ENCODE peak calls at places on chromosome 9, in ten cellular contexts. V is upper lobe of left lung, J is GM23338, T is stomach, P is sigmoid colon, H is prostate gland, N is HCT116, B is spleen, Y is breast epithelium, L is Panc1. O is an unnamed sample.
A peak's percentile ranks its signal among the peaks of the same experiment; 100 is the strongest.

GRCh38 chr9:101498323-101498722 is 35.3 kb upstream of the RNF20 start:
- DNase-seq in V (no peak), J (no peak), T (no peak), P (no peak), H (no peak), N (no peak), B (no peak), Y (no peak), L (no peak), O (no peak)

GRCh38 chr9:98210435-98210834 is 18.0 kb upstream of the CORO2A start:
- DNase-seq in V (no peak), J (no peak), T (peak; percentile 71), P (no peak), H (no peak), N (no peak), B (no peak), Y (no peak), L (no peak), O (no peak)

GRCh38 chr9:118121361-118121760 is 417.2 kb downstream of the TLR4 start:
- DNase-seq in V (no peak), J (no peak), T (no peak), P (no peak), H (no peak), N (no peak), B (no peak), Y (no peak), L (no peak), O (no peak)

GRCh38 chr9:18923167-18923566 is 109.8 kb downstream of the SAXO1 start:
- DNase-seq in V (no peak), J (no peak), T (no peak), P (no peak), H (no peak), N (no peak), B (no peak), Y (no peak), L (no peak), O (no peak)

GRCh38 chr9:125646222-125647100 is 60.5 kb downstream of the MAPKAP1 start:
- DNase-seq in V (no peak), J (no peak), T (no peak), P (no peak), H (no peak), N (no peak), B (no peak), Y (no peak), L (no peak), O (no peak)

GRCh38 chr9:98967257-98967656 is 23.6 kb downstream of the COL15A1 start:
- DNase-seq in V (no peak), J (no peak), T (no peak), P (no peak), H (no peak), N (no peak), B (no peak), Y (no peak), L (no peak), O (no peak)

GRCh38 chr9:76687861-76688374 is 76.3 kb upstream of the PCA3 start:
- DNase-seq in V (no peak), J (no peak), T (peak; percentile 27), P (no peak), H (no peak), N (peak; percentile 8), B (no peak), Y (no peak), L (no peak), O (no peak)

GRCh38 chr9:130927338-130927737 is 11.7 kb downstream of the FIBCD1 start:
- DNase-seq in V (no peak), J (no peak), T (no peak), P (no peak), H (no peak), N (no peak), B (no peak), Y (no peak), L (no peak), O (no peak)

GRCh38 chr9:112529316-112529715 is 42.7 kb downstream of the KIAA1958 start:
- DNase-seq in V (no peak), J (no peak), T (no peak), P (no peak), H (no peak), N (no peak), B (no peak), Y (no peak), L (no peak), O (no peak)

GRCh38 chr9:112535364-112535763 is 48.7 kb downstream of the KIAA1958 start:
- DNase-seq in V (no peak), J (no peak), T (no peak), P (no peak), H (no peak), N (no peak), B (no peak), Y (no peak), L (no peak), O (no peak)

GRCh38 chr9:112531666-112532282 is 45.1 kb downstream of the KIAA1958 start:
- DNase-seq in V (no peak), J (no peak), T (no peak), P (no peak), H (no peak), N (no peak), B (no peak), Y (no peak), L (no peak), O (no peak)

GRCh38 chr9:112533660-112534059 is 47.0 kb downstream of the KIAA1958 start:
- DNase-seq in V (no peak), J (no peak), T (no peak), P (no peak), H (no peak), N (no peak), B (no peak), Y (no peak), L (no peak), O (no peak)

DNA sequence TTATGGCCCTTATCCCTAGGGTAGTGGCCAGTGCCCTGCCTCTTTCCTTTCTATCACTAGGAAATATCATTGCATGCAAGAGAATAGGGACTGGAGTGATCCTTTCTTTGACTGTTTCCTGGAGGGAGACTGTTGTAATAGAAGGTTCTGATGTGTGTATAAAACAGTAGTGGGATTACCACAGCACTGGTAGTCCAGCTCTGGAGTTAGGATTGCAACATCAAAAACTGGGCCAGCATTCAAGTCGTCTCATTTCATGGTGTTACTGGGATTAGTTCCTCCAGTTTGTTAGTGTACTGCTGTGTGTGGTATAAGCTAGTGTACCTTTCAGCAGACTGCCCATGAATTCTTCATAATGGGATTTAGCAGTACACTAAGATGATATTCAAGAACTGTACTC is 45.8 kb downstream of the KIAA1958 start:
- DNase-seq in V (peak; percentile 70), J (no peak), T (no peak), P (no peak), H (no peak), N (no peak), B (no peak), Y (no peak), L (no peak), O (peak; percentile 20)
- TF ChIP-seq POLR2AphosphoS5 in V (no peak), J (no peak), T (no peak), P (no peak), H (no peak), N (no peak), B (no peak), Y (no peak), L (no peak), O (no peak)

DNA sequence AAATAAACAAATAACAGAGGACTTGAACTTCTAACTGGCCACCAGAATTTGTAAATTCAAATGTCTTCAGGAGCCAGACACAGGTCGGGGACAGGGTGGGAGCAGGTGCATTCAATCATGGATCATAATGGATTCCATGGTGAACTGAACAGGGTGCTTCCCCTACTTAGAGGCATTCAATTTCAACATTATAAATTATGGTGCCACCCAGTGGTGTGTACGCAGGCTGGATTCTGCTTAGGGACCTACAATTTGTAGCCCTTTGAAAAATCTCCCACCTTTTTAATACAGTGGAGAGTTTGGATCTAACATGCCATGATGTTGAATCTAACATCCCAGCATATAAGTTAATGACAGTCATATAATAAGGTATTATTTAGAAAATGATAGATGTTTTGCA is 22.3 kb downstream of the KLF9 start:
- DNase-seq in V (no peak), J (no peak), T (no peak), P (no peak), H (no peak), N (no peak), B (no peak), Y (no peak), L (no peak), O (no peak)
- H3K4me1 ChIP-seq in V (peaks cover 86% of the 10 kb centered on the region), J (peaks cover 3% of the 10 kb centered on the region), T (peaks cover 64% of the 10 kb centered on the region), P (peaks cover 97% of the 10 kb centered on the region), H (peaks cover 13% of the 10 kb centered on the region), N (peaks cover 8% of the 10 kb centered on the region), B (peaks cover 92% of the 10 kb centered on the region), Y (peaks cover 12% of the 10 kb centered on the region), L (no peaks in the 10 kb centered on the region), O (peaks cover 81% of the 10 kb centered on the region)

DNA sequence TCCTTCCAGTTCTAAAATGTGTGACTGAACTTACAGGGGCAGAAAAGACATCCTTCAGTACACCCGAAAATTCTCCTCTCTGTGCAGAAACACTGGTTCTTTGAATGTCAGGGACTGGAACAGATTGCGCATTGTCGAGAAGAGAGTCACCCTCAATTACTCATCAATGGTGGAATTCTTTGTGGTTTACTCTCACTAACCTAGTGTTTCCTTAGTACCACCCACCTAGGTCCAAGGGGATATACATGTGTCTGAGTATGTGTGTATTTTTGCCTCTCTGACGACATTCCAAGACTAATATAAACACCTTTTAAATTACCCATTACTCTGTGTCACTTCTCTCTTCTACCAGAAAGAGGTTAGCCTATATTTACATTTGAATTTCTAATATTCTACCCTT is 660.8 kb downstream of the TLE1 start:
- DNase-seq in V (no peak), J (no peak), T (no peak), P (no peak), H (no peak), N (peak; percentile 42), B (no peak), Y (no peak), L (peak; percentile 85), O (no peak)
- TF ChIP-seq POLR2AphosphoS5 in V (no peak), J (no peak), T (no peak), P (no peak), H (no peak), N (no peak), B (no peak), Y (no peak), L (no peak), O (no peak)

GRCh38 chr9:134410835-134411217 is 84.6 kb downstream of the RXRA start:
- DNase-seq in V (no peak), J (no peak), T (no peak), P (no peak), H (no peak), N (no peak), B (no peak), Y (no peak), L (no peak), O (no peak)

GRCh38 chr9:134410078-134410834 is 84.0 kb downstream of the RXRA start:
- DNase-seq in V (peak; percentile 94), J (no peak), T (peak; percentile 81), P (no peak), H (no peak), N (no peak), B (peak; percentile 87), Y (no peak), L (no peak), O (peak; percentile 58)

GRCh38 chr9:134413112-134413715 is 87.0 kb downstream of the RXRA start:
- DNase-seq in V (no peak), J (no peak), T (no peak), P (no peak), H (no peak), N (no peak), B (no peak), Y (no peak), L (no peak), O (no peak)

GRCh38 chr9:134412298-134412711 is 86.0 kb downstream of the RXRA start:
- DNase-seq in V (no peak), J (no peak), T (no peak), P (no peak), H (no peak), N (no peak), B (no peak), Y (peak; percentile 36), L (no peak), O (no peak)

GRCh38 chr9:134411451-134412297 is 85.4 kb downstream of the RXRA start:
- DNase-seq in V (no peak), J (no peak), T (no peak), P (no peak), H (no peak), N (no peak), B (no peak), Y (no peak), L (no peak), O (no peak)
- H3K4me1 ChIP-seq in V (peaks cover 78% of the 10 kb centered on the region), J (no peaks in the 10 kb centered on the region), T (peaks cover 77% of the 10 kb centered on the region), P (peaks cover 88% of the 10 kb centered on the region), H (peaks cover 49% of the 10 kb centered on the region), N (peaks cover 60% of the 10 kb centered on the region), B (peaks cover 99% of the 10 kb centered on the region), Y (peaks cover 36% of the 10 kb centered on the region), L (peaks cover 26% of the 10 kb centered on the region), O (peaks cover 65% of the 10 kb centered on the region)